ENCODE peak calls at places on chromosomes 11 and 22, in four cellular contexts. F, Z, R and S are unnamed samples. For H3K27me3, the result is how much of the 10 kb centered on the place peaks cover.

GRCh38 chr11:57251037-57251436 is 14.0 kb upstream of the APLNR start:
- DNase-seq in Z (peak), F (no peak), R (no peak), S (no peak)

GRCh38 chr22:42316988-42317387 is 46.5 kb upstream of the TCF20 start:
- DNase-seq in F (peak), R (no peak), Z (peak), S (no peak)

GRCh38 chr22:49976439-49977175 is 16.0 kb downstream of the PIM3 start:
- DNase-seq in R (no peak), Z (no peak), F (no peak), S (no peak)

GRCh38 chr11:9053631-9054030 is 37.8 kb downstream of the SCUBE2 start:
- DNase-seq in F (no peak), Z (peak), R (no peak), S (no peak)

GRCh38 chr22:31340765-31341247 is 5.3 kb downstream of the PATZ1 start:
- DNase-seq in Z (no peak), F (no peak), R (no peak), S (no peak)

GRCh38 chr11:112961146-112961668 is at the start of gene NCAM1:
- DNase-seq in Z (peak), F (peak), R (peak), S (peak)

GRCh38 chr11:103317118-103317517 is 207.9 kb downstream of the DYNC2H1 start:
- DNase-seq in Z (no peak), F (no peak), R (no peak), S (no peak)

GRCh38 chr11:63574856-63575602 is 11.8 kb upstream of the PLAAT2 start:
- DNase-seq in F (peak), Z (peak), R (no peak), S (no peak)

GRCh38 chr22:39215430-39216142 is 29.2 kb downstream of the PDGFB start:
- DNase-seq in F (no peak), Z (no peak), R (no peak), S (no peak)

GRCh38 chr11:105206633-105207032 is 67.1 kb upstream of the CARD18 start:
- DNase-seq in Z (no peak), F (no peak), R (no peak), S (no peak)

GRCh38 chr11:68659158-68659921 is 25.0 kb upstream of the GAL start:
- DNase-seq in F (peak), Z (peak), R (no peak), S (no peak)

GRCh38 chr11:86977441-86978050 is 22.4 kb upstream of the FZD4 start:
- DNase-seq in F (peak), R (no peak), Z (no peak), S (no peak)

GRCh38 chr11:102138677-102139076 is 28.4 kb downstream of the YAP1 start:
- DNase-seq in R (no peak), F (no peak), Z (peak), S (no peak)

GRCh38 chr22:40797427-40797826 is 21.7 kb downstream of the SLC25A17 start:
- DNase-seq in R (no peak), Z (no peak), F (no peak), S (no peak)

GRCh38 chr11:122637538-122637937 is 18.0 kb upstream of the UBASH3B start:
- DNase-seq in F (no peak), R (no peak), Z (no peak), S (no peak)

GRCh38 chr11:11624206-11624605 is 2.4 kb upstream of the GALNT18 start:
- DNase-seq in Z (no peak), F (no peak), R (no peak), S (no peak)

GRCh38 chr11:11624926-11625325 is 3.1 kb upstream of the GALNT18 start:
- DNase-seq in R (no peak), Z (no peak), F (no peak), S (no peak)

GRCh38 chr11:11621881-11622706 is at the start of gene GALNT18:
- DNase-seq in R (peak), F (peak), Z (peak), S (peak)

GRCh38 chr11:11620966-11621880 is 582 bp downstream of the GALNT18 start:
- DNase-seq in R (peak), F (no peak), Z (no peak), S (no peak)

GRCh38 chr11:11622772-11623531 is 1.1 kb upstream of the GALNT18 start:
- DNase-seq in R (no peak), Z (no peak), F (no peak), S (no peak)
- H3K27me3 ChIP-seq in R (half or more), Z (half or more), F (under half), S (under half)

DNA sequence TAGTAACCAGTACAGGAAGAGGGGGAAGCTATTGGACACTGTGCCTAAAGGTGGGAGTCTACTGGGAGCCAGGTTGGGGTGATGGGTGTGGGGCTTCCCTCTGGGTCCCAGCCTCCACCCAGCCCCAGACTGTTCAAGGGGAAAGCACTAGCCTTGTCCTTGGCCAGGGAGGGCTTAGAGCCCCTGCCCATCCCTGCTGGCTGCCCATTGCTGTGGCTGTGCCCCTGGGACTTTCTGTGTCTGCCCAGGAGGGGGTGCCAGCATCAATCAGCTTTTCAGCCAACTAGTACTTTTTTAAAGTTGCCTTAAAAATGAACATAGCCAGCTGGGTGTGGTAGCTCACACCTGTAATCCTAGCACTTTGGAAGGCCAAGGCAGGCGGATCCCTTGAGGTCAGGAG is 19.9 kb downstream of the INCENP start:
- DNase-seq in R (no peak), Z (no peak), F (no peak), S (no peak)
- H3K27me3 ChIP-seq in R (under half), Z (under half), F (under half), S (under half)

GRCh38 chr22:45554861-45555260 is 52.2 kb downstream of the FBLN1 start:
- DNase-seq in R (no peak), Z (no peak), F (no peak), S (no peak)

GRCh38 chr22:45552017-45552411 is 49.3 kb downstream of the FBLN1 start:
- DNase-seq in R (no peak), Z (no peak), F (no peak), S (no peak)

GRCh38 chr22:45554040-45554406 is 51.3 kb downstream of the FBLN1 start:
- DNase-seq in F (no peak), R (no peak), Z (no peak), S (no peak)

GRCh38 chr22:45552580-45553332 is 50.1 kb downstream of the FBLN1 start:
- DNase-seq in R (no peak), F (peak), Z (peak), S (no peak)

GRCh38 chr22:45553333-45554039 is 50.8 kb downstream of the FBLN1 start:
- DNase-seq in F (peak), R (peak), Z (peak), S (peak)
- H3K27me3 ChIP-seq in F (under half), R (under half), Z (under half), S (under half)

GRCh38 chr11:131802416-131802815 is 432.0 kb downstream of the NTM start:
- DNase-seq in Z (no peak), R (no peak), F (no peak), S (no peak)
- H3K27me3 ChIP-seq in Z (under half), R (under half), F (under half), S (under half)

DNA sequence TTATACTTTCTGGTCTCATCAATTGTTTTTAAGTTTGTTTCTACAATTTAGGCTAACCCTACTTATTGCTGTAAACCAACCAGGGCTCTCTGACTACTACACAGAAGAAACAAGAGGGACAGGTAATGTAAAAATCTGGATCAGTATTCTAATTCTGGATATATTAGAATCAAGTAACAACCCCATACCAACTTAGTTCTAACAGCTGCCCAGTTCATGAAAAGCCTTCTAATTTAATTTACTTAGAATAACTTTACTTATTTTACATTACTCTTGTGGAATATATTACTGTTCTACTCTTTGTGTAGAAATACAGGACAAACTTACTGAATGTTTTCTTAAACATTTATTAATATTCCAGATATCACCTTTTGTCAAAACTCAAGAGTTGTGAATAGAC is 45.5 kb upstream of the DBX1 start:
- DNase-seq in R (no peak), Z (no peak), F (no peak), S (no peak)
- H3K27me3 ChIP-seq in R (half or more), Z (half or more), F (under half), S (half or more)

GRCh38 chr11:12111482-12112149 is 1.2 kb downstream of the MICAL2 start:
- DNase-seq in R (no peak), Z (no peak), F (no peak), S (no peak)
- H3K27me3 ChIP-seq in R (half or more), Z (under half), F (under half), S (under half)

DNA sequence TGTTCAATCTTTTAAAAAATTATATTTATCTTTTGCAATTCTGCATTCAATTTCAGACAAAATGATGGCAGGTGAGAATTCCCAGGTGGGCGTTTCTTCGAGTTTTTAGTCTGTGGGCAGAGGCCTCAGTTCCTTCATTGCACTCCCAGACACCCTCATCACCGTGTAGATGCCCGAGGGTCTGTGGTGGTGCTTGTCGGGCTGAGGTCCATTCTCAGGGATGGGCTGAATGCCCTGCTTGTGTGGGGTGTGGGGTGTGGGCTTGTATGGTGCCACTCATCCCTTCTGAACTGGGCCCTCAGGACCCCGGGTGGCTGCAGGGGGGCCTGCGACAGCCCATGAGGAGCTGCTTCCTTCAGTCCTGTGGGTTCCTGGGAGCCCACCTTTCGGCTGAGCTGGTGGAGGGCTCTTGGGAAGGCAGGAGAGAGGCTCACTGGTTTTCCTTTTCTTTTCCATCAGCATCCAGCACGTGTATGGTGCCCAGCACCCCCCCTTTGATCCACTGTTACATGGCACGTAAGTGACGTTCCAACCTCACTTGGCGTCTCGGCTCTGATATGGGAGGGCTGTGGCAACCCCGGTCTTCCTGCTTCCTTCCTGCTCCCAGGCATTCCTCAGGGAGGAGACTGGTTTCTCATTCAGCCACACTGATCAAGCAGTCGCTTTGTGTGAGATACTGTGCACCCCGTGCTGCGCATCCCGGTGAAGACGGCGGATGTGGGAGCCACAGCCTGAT is 29.8 kb downstream of the TBC1D22A start:
- DNase-seq in F (no peak), R (no peak), Z (no peak), S (no peak)
- H3K27me3 ChIP-seq in F (under half), R (under half), Z (under half), S (under half)

GRCh38 chr11:16615480-16615879 is 123.0 kb upstream of the C11orf58 start:
- DNase-seq in Z (no peak), F (no peak), R (no peak), S (no peak)
- H3K27me3 ChIP-seq in Z (half or more), F (half or more), R (half or more), S (under half)

DNA sequence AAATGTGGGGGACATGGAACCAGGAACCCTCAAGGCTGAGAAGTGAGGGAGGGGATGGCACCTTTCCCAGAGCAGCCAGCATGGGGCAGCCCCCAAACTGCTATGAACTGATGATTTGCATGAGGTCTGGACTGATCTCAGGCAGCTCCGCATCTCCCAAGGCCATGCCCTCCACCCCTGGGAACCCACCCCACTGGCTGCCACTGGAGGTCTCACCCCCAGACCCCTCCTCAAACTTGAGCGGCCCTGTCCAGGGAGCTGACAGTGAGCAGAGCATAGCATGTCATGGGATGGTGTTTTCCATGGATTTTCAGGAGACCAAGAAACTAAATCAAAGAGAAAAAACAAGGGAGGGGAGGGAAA is 46.8 kb downstream of the NRXN2 start:
- DNase-seq in R (no peak), F (no peak), Z (no peak), S (no peak)
- H3K27me3 ChIP-seq in R (under half), F (under half), Z (under half), S (under half)